ENCODE peak calls at places on chromosomes 2 and 18, in ten cellular contexts. J is IMR-90; U is DMS153; G is spleen; D is naive thymus-derived CD4-positive, alpha-beta T cell; L is lower lobe of right lung; E is OCI-LY7; B is glutamatergic neuron; T is stimulated activated CD8-positive, alpha-beta memory T cell treated with anti-CD3 and anti-CD28 coated beads, Interleukin-2, amount 100 ng/mL, for 1 hour; P is activated T-helper 9 cell treated with anti-CD3 and anti-CD28 coated beads, Interleukin-2, amount 50 U/mL, for 16 hours. O is an unnamed sample.

GRCh38 chr2:182186132-182186735 is 200.6 kb downstream of the PPP1R1C start:
- DNase-seq in J (peak; percentile 34), B (no peak), T (no peak), P (no peak), G (no peak), E (peak; percentile 46), D (peak; percentile 34), L (no peak), U (peak; percentile 11), O (no peak)

GRCh38 chr2:240374085-240374907 is 61.2 kb upstream of the GPC1 start:
- DNase-seq in U (no peak), D (no peak), J (peak; percentile 93), G (no peak), B (peak; percentile 56), L (peak; percentile 67), E (no peak), T (no peak), P (no peak), O (no peak)

GRCh38 chr2:221293949-221294736 is 278.0 kb downstream of the EPHA4 start:
- DNase-seq in U (no peak), D (no peak), L (no peak), T (no peak), B (no peak), E (peak; percentile 64), J (no peak), P (no peak), G (no peak), O (no peak)

GRCh38 chr2:128489580-128490273 is 171.1 kb upstream of the HS6ST1 start:
- DNase-seq in B (no peak), G (no peak), D (no peak), T (no peak), P (no peak), L (no peak), E (no peak), J (no peak), U (no peak), O (peak; percentile 34)

GRCh38 chr2:199458017-199458805 is 472 bp upstream of the SATB2 start:
- DNase-seq in E (peak; percentile 83), L (peak; percentile 48), P (no peak), G (peak; percentile 84), J (no peak), T (no peak), B (peak; percentile 77), U (peak; percentile 32), D (no peak), O (peak; percentile 70)

GRCh38 chr18:33960393-33960792 is 264.3 kb downstream of the NOL4 start:
- DNase-seq in B (no peak), E (no peak), P (no peak), G (no peak), D (no peak), J (no peak), T (no peak), L (no peak), U (peak; percentile 83), O (no peak)

GRCh38 chr2:118223487-118224136 is 135.3 kb downstream of the INSIG2 start:
- DNase-seq in B (no peak), G (no peak), P (no peak), J (no peak), D (peak; percentile 39), L (no peak), U (no peak), T (no peak), E (peak; percentile 10), O (peak; percentile 52)

GRCh38 chr2:122063716-122064115 is 308.3 kb downstream of the TSN start:
- DNase-seq in E (no peak), U (no peak), G (no peak), L (no peak), P (no peak), B (no peak), D (no peak), T (no peak), J (peak; percentile 5), O (no peak)

GRCh38 chr18:75429975-75430374 is 2.5 kb upstream of the SMIM21 start:
- DNase-seq in U (no peak), B (no peak), J (no peak), T (no peak), E (no peak), P (no peak), L (no peak), G (no peak), D (no peak), O (no peak)

GRCh38 chr2:21038403-21039073 is 5.3 kb downstream of the APOB start:
- DNase-seq in E (no peak), D (no peak), U (no peak), J (no peak), B (no peak), L (no peak), T (no peak), G (no peak), P (no peak), O (no peak)

GRCh38 chr2:26279886-26280285 is 35.1 kb downstream of the HADHB start:
- DNase-seq in P (no peak), D (no peak), E (no peak), B (no peak), J (no peak), T (no peak), G (no peak), U (no peak), L (no peak), O (no peak)

GRCh38 chr2:9770308-9771100 is 72.8 kb upstream of the TAF1B start:
- DNase-seq in B (peak; percentile 78), D (peak; percentile 30), U (peak; percentile 41), P (peak; percentile 42), T (no peak), J (peak; percentile 71), L (no peak), G (no peak), E (peak; percentile 51), O (peak; percentile 79)

GRCh38 chr2:208556954-208557601 is 150.5 kb downstream of the PTH2R start:
- DNase-seq in T (no peak), J (no peak), L (no peak), G (no peak), U (peak; percentile 54), E (no peak), B (no peak), P (no peak), D (no peak), O (no peak)

GRCh38 chr18:14914126-14914525 is 166.2 kb downstream of the ANKRD30B start:
- DNase-seq in T (no peak), J (no peak), L (no peak), P (no peak), G (no peak), U (no peak), E (no peak), D (no peak), B (no peak), O (no peak)

GRCh38 chr2:174086708-174087107 is 121.5 kb upstream of the SP3 start:
- DNase-seq in G (no peak), L (no peak), U (no peak), J (no peak), D (no peak), T (no peak), E (no peak), P (no peak), B (no peak), O (no peak)

GRCh38 chr18:9989481-9989880 is 75.7 kb downstream of the VAPA start:
- DNase-seq in L (peak; percentile 67), E (no peak), J (no peak), G (no peak), B (no peak), U (no peak), T (no peak), P (no peak), D (no peak), O (no peak)

GRCh38 chr2:202934456-202934855 is 22.4 kb downstream of the CARF start:
- DNase-seq in L (no peak), P (no peak), T (no peak), E (no peak), U (no peak), G (no peak), J (no peak), D (no peak), B (no peak), O (no peak)

GRCh38 chr2:150575861-150576260 is 88.4 kb upstream of the RND3 start:
- DNase-seq in G (no peak), P (no peak), L (no peak), T (no peak), J (peak; percentile 54), U (no peak), E (no peak), B (no peak), D (no peak), O (no peak)

GRCh38 chr18:74252032-74252380 is 39.8 kb downstream of the CYB5A start:
- DNase-seq in T (no peak), P (no peak), D (no peak), U (no peak), L (no peak), B (no peak), E (no peak), G (no peak), J (peak; percentile 53), O (no peak)

GRCh38 chr2:162840598-162841246 is 2.2 kb upstream of the KCNH7 start:
- DNase-seq in B (no peak), T (no peak), U (no peak), P (no peak), E (peak; percentile 16), J (peak; percentile 38), L (no peak), G (no peak), D (peak; percentile 22), O (peak; percentile 81)

GRCh38 chr2:207231106-207231860 is 65.5 kb upstream of the KLF7 start:
- DNase-seq in P (no peak), U (no peak), T (no peak), B (no peak), E (no peak), L (no peak), G (no peak), D (no peak), J (no peak), O (no peak)

GRCh38 chr2:164560181-164560792 is 61.0 kb downstream of the GRB14 start:
- DNase-seq in E (peak; percentile 19), L (no peak), B (no peak), D (no peak), U (no peak), J (peak; percentile 16), P (no peak), T (no peak), G (no peak), O (no peak)

GRCh38 chr2:49248506-49248905 is 94.2 kb upstream of the FSHR start:
- DNase-seq in U (no peak), B (no peak), E (no peak), T (no peak), L (no peak), D (no peak), P (no peak), G (no peak), J (peak; percentile 96), O (no peak)

GRCh38 chr2:186641807-186642321 is 52.0 kb upstream of the FAM171B start:
- DNase-seq in L (no peak), J (peak; percentile 78), D (peak; percentile 54), E (peak; percentile 53), P (no peak), G (no peak), B (no peak), T (no peak), U (peak; percentile 4), O (no peak)

GRCh38 chr2:204255469-204255868 is 289.8 kb upstream of the PARD3B start:
- DNase-seq in L (no peak), U (no peak), T (no peak), B (no peak), E (no peak), J (no peak), P (no peak), D (no peak), G (no peak), O (no peak)

O was measured in ecto neural progenitor cell.